ENCODE peak calls at places on chromosomes 12 and 14, in four cellular contexts. One of them, this sample, is unnamed.
A peak's percentile ranks its signal among the peaks of the same experiment; 100 is the strongest.

GRCh38 chr12:28536088-28536487 is 345.8 kb downstream of the CCDC91 start:
- DNase-seq in K562: no peak
- DNase-seq in stimulated activated CD8-positive, alpha-beta memory T cell treated with anti-CD3 and anti-CD28 coated beads, Interleukin-15, amount 100 ng/mL, for 4 hours: no peak
- DNase-seq in T47D: no peak
- DNase-seq in this sample: no peak

GRCh38 chr14:98183556-98183955 is 1088.4 kb downstream of the BCL11B start:
- DNase-seq in K562: no peak
- DNase-seq in stimulated activated CD8-positive, alpha-beta memory T cell treated with anti-CD3 and anti-CD28 coated beads, Interleukin-15, amount 100 ng/mL, for 4 hours: no peak
- DNase-seq in T47D: no peak
- DNase-seq in this sample: no peak

GRCh38 chr12:94660436-94660835 is 10.1 kb upstream of the TMCC3 start:
- DNase-seq in K562: no peak
- DNase-seq in stimulated activated CD8-positive, alpha-beta memory T cell treated with anti-CD3 and anti-CD28 coated beads, Interleukin-15, amount 100 ng/mL, for 4 hours: no peak
- DNase-seq in T47D: no peak
- DNase-seq in this sample: no peak

GRCh38 chr12:130144256-130144655 is 18.0 kb upstream of the FZD10 start:
- DNase-seq in K562: no peak
- DNase-seq in stimulated activated CD8-positive, alpha-beta memory T cell treated with anti-CD3 and anti-CD28 coated beads, Interleukin-15, amount 100 ng/mL, for 4 hours: no peak
- DNase-seq in T47D: no peak
- DNase-seq in this sample: no peak

GRCh38 chr14:104799657-104800599 is 973 bp upstream of the ZBTB42 start:
- DNase-seq in K562: peak; percentile 87
- DNase-seq in stimulated activated CD8-positive, alpha-beta memory T cell treated with anti-CD3 and anti-CD28 coated beads, Interleukin-15, amount 100 ng/mL, for 4 hours: peak; percentile 64
- DNase-seq in T47D: peak; percentile 93
- DNase-seq in this sample: no peak

GRCh38 chr12:45725631-45726593 is 3.6 kb upstream of the ARID2 start:
- DNase-seq in K562: peak; percentile 56
- DNase-seq in stimulated activated CD8-positive, alpha-beta memory T cell treated with anti-CD3 and anti-CD28 coated beads, Interleukin-15, amount 100 ng/mL, for 4 hours: no peak
- DNase-seq in T47D: peak; percentile 71
- DNase-seq in this sample: peak; percentile 1

GRCh38 chr14:73700325-73700724 is 13.9 kb downstream of the PNMA1 start:
- DNase-seq in K562: no peak
- DNase-seq in stimulated activated CD8-positive, alpha-beta memory T cell treated with anti-CD3 and anti-CD28 coated beads, Interleukin-15, amount 100 ng/mL, for 4 hours: no peak
- DNase-seq in T47D: no peak
- DNase-seq in this sample: no peak

GRCh38 chr12:98644433-98644711 is 216 bp downstream of the IKBIP start:
- DNase-seq in K562: no peak
- DNase-seq in stimulated activated CD8-positive, alpha-beta memory T cell treated with anti-CD3 and anti-CD28 coated beads, Interleukin-15, amount 100 ng/mL, for 4 hours: no peak
- DNase-seq in T47D: no peak
- DNase-seq in this sample: peak; percentile 33

GRCh38 chr12:63164911-63165310 is 13.9 kb upstream of the AVPR1A start:
- DNase-seq in K562: no peak
- DNase-seq in stimulated activated CD8-positive, alpha-beta memory T cell treated with anti-CD3 and anti-CD28 coated beads, Interleukin-15, amount 100 ng/mL, for 4 hours: no peak
- DNase-seq in T47D: no peak
- DNase-seq in this sample: no peak

GRCh38 chr12:10214131-10214876 is 1.6 kb downstream of the GABARAPL1 start:
- DNase-seq in K562: peak; percentile 6
- DNase-seq in stimulated activated CD8-positive, alpha-beta memory T cell treated with anti-CD3 and anti-CD28 coated beads, Interleukin-15, amount 100 ng/mL, for 4 hours: no peak
- DNase-seq in T47D: no peak
- DNase-seq in this sample: no peak

GRCh38 chr12:124368421-124369032 is 73.6 kb downstream of the RFLNA start:
- DNase-seq in K562: no peak
- DNase-seq in stimulated activated CD8-positive, alpha-beta memory T cell treated with anti-CD3 and anti-CD28 coated beads, Interleukin-15, amount 100 ng/mL, for 4 hours: no peak
- DNase-seq in T47D: no peak
- DNase-seq in this sample: no peak

GRCh38 chr12:68119724-68120211 is 39.8 kb downstream of the IFNG start:
- DNase-seq in K562: no peak
- DNase-seq in stimulated activated CD8-positive, alpha-beta memory T cell treated with anti-CD3 and anti-CD28 coated beads, Interleukin-15, amount 100 ng/mL, for 4 hours: peak; percentile 25
- DNase-seq in T47D: no peak
- DNase-seq in this sample: no peak

GRCh38 chr14:91898256-91898843 is 31.0 kb upstream of the TC2N start:
- DNase-seq in K562: no peak
- DNase-seq in stimulated activated CD8-positive, alpha-beta memory T cell treated with anti-CD3 and anti-CD28 coated beads, Interleukin-15, amount 100 ng/mL, for 4 hours: no peak
- DNase-seq in T47D: no peak
- DNase-seq in this sample: no peak

GRCh38 chr12:82415402-82415801 is 57.1 kb downstream of the METTL25 start:
- DNase-seq in K562: no peak
- DNase-seq in stimulated activated CD8-positive, alpha-beta memory T cell treated with anti-CD3 and anti-CD28 coated beads, Interleukin-15, amount 100 ng/mL, for 4 hours: no peak
- DNase-seq in T47D: no peak
- DNase-seq in this sample: no peak

GRCh38 chr14:73712540-73713141 is 1.5 kb downstream of the PNMA1 start:
- DNase-seq in K562: peak; percentile 39
- DNase-seq in stimulated activated CD8-positive, alpha-beta memory T cell treated with anti-CD3 and anti-CD28 coated beads, Interleukin-15, amount 100 ng/mL, for 4 hours: no peak
- DNase-seq in T47D: peak; percentile 39
- DNase-seq in this sample: peak; percentile 58

GRCh38 chr12:113844495-113845175 is 121.5 kb downstream of the RBM19 start:
- DNase-seq in K562: no peak
- DNase-seq in stimulated activated CD8-positive, alpha-beta memory T cell treated with anti-CD3 and anti-CD28 coated beads, Interleukin-15, amount 100 ng/mL, for 4 hours: no peak
- DNase-seq in T47D: no peak
- DNase-seq in this sample: no peak

GRCh38 chr14:25090716-25091454 is 40.9 kb upstream of the STXBP6 start:
- DNase-seq in K562: no peak
- DNase-seq in stimulated activated CD8-positive, alpha-beta memory T cell treated with anti-CD3 and anti-CD28 coated beads, Interleukin-15, amount 100 ng/mL, for 4 hours: no peak
- DNase-seq in T47D: peak; percentile 69
- DNase-seq in this sample: no peak

GRCh38 chr14:65972346-65972745 is 513.8 kb upstream of the CCDC196 start:
- DNase-seq in K562: no peak
- DNase-seq in stimulated activated CD8-positive, alpha-beta memory T cell treated with anti-CD3 and anti-CD28 coated beads, Interleukin-15, amount 100 ng/mL, for 4 hours: no peak
- DNase-seq in T47D: no peak
- DNase-seq in this sample: no peak

GRCh38 chr14:67532998-67533753 is at the start of gene PLEKHH1:
- DNase-seq in K562: peak; percentile 81
- DNase-seq in stimulated activated CD8-positive, alpha-beta memory T cell treated with anti-CD3 and anti-CD28 coated beads, Interleukin-15, amount 100 ng/mL, for 4 hours: no peak
- DNase-seq in T47D: peak; percentile 93
- DNase-seq in this sample: peak; percentile 58